ENCODE peak calls at places on chromosomes 13 and 19, in five cellular contexts. Q is iris pigment epithelial cell, R is A172, I is posterior cingulate gyrus, A is fibroblast of gingiva. L is an unnamed sample.

GRCh38 chr13:39616087-39616694 is 13.2 kb upstream of the LHFPL6 start:
- DNase-seq in Q (peak), R (peak), I (no peak), A (peak), L (no peak)

GRCh38 chr19:13103961-13104847 is 1.5 kb upstream of the LYL1 start:
- DNase-seq in Q (no peak), R (no peak), I (no peak), A (no peak), L (peak)

GRCh38 chr13:32001392-32001768 is 30.2 kb upstream of the FRY start:
- DNase-seq in Q (peak), R (peak), I (no peak), A (peak), L (no peak)

GRCh38 chr19:1169921-1170885 is 3.9 kb downstream of the SBNO2 start:
- DNase-seq in Q (peak), R (peak), I (peak), A (peak), L (no peak)

GRCh38 chr13:59679239-59679638 is 484.5 kb downstream of the DIAPH3 start:
- DNase-seq in Q (no peak), R (no peak), I (no peak), A (no peak), L (no peak)

GRCh38 chr19:23916991-23917390 is 2.3 kb downstream of the ZNF726 start:
- DNase-seq in Q (peak), R (no peak), I (no peak), A (no peak), L (no peak)

GRCh38 chr13:20988033-20988908 is 73.1 kb downstream of the LATS2 start:
- DNase-seq in Q (no peak), R (no peak), I (no peak), A (no peak), L (no peak)

GRCh38 chr19:33175886-33176669 is 18.1 kb upstream of the LRP3 start:
- DNase-seq in Q (peak), R (peak), I (no peak), A (peak), L (peak)

GRCh38 chr13:43016226-43016625 is 7.2 kb upstream of the DNAJC15 start:
- DNase-seq in Q (no peak), R (no peak), I (no peak), A (no peak), L (no peak)

GRCh38 chr13:97386832-97387486 is 47.0 kb upstream of the RAP2A start:
- DNase-seq in Q (no peak), R (no peak), I (no peak), A (no peak), L (no peak)

GRCh38 chr13:111132948-111133347 is 17.8 kb downstream of the ARHGEF7 start:
- DNase-seq in Q (no peak), R (no peak), I (no peak), A (no peak), L (no peak)

GRCh38 chr19:7982103-7982502 is 23.3 kb downstream of the ELAVL1 start:
- DNase-seq in Q (no peak), R (no peak), I (no peak), A (no peak), L (no peak)

GRCh38 chr13:107203146-107203847 is 635.4 kb upstream of the ARGLU1 start:
- DNase-seq in Q (peak), R (no peak), I (no peak), A (no peak), L (no peak)

GRCh38 chr19:36106991-36107390 is 4.0 kb upstream of the OVOL3 start:
- DNase-seq in Q (no peak), R (no peak), I (no peak), A (no peak), L (no peak)

GRCh38 chr13:30791354-30791921 is 56.1 kb downstream of the ALOX5AP start:
- DNase-seq in Q (peak), R (no peak), I (no peak), A (peak), L (no peak)

L was measured in activated T-helper 1 cell treated with anti-CD3 and anti-CD28 coated beads, Interleukin-2, amount 50 U/mL, for 16 hours.